ENCODE peak calls at places on chromosomes 12 and 14, in eight cellular contexts. I, F, T, P, A, W, G and Q are unnamed samples.

GRCh38 chr14:54121461-54121860 is 164.8 kb upstream of the BMP4 start:
- DNase-seq in T (no peak), F (no peak), W (no peak), P (no peak), I (no peak), G (no peak), A (no peak), Q (no peak)

GRCh38 chr14:99245541-99246511 is 26.2 kb downstream of the BCL11B start:
- DNase-seq in I (no peak), P (no peak), T (no peak), W (no peak), A (no peak), G (no peak), F (no peak), Q (no peak)

GRCh38 chr14:103398427-103399195 is 13.4 kb downstream of the MARK3 start:
- DNase-seq in T (no peak), A (peak), P (peak), F (peak), W (no peak), I (peak), G (no peak), Q (no peak)

GRCh38 chr14:75274899-75275569 is 3.6 kb upstream of the FOS start:
- DNase-seq in T (no peak), F (peak), A (no peak), P (peak), W (no peak), I (peak), G (peak), Q (no peak)

GRCh38 chr12:43789941-43790340 is 16.2 kb downstream of the TWF1 start:
- DNase-seq in P (no peak), T (no peak), G (no peak), I (peak), F (peak), W (peak), A (no peak), Q (no peak)

GRCh38 chr12:120370343-120371243 is 1.6 kb upstream of the MSI1 start:
- DNase-seq in I (no peak), F (no peak), T (no peak), P (no peak), G (no peak), A (no peak), W (no peak), Q (no peak)

GRCh38 chr12:124498178-124498869 is 69.1 kb downstream of the NCOR2 start:
- DNase-seq in P (no peak), F (peak), W (no peak), I (peak), G (peak), A (no peak), T (no peak), Q (no peak)

GRCh38 chr12:57549909-57550627 is at the start of gene KIF5A:
- DNase-seq in W (no peak), G (no peak), P (no peak), T (no peak), I (no peak), A (no peak), F (no peak), Q (no peak)

GRCh38 chr12:93111791-93112208 is 182.7 kb upstream of the EEA1 start:
- DNase-seq in P (peak), G (no peak), T (no peak), W (no peak), F (no peak), I (no peak), A (no peak), Q (no peak)

GRCh38 chr12:52600475-52600874 is 788 bp downstream of the KRT72 start:
- DNase-seq in P (no peak), F (no peak), G (no peak), A (no peak), W (no peak), I (no peak), T (no peak), Q (no peak)

GRCh38 chr14:104341532-104342434 is 203.4 kb downstream of the KIF26A start:
- DNase-seq in A (peak), P (no peak), F (peak), T (peak), W (no peak), I (no peak), G (peak), Q (no peak)

GRCh38 chr12:108491256-108491655 is 23.8 kb upstream of the FICD start:
- DNase-seq in W (no peak), T (no peak), G (no peak), F (no peak), A (no peak), I (no peak), P (no peak), Q (no peak)
- H3K4me3 ChIP-seq in W (no peak), T (no peak), G (no peak), F (no peak), A (no peak), I (no peak), P (no peak), Q (no peak)

GRCh38 chr14:85531594-85532391 is 1.8 kb downstream of the FLRT2 start:
- DNase-seq in G (peak), I (peak), T (no peak), F (peak), W (peak), A (peak), P (peak), Q (no peak)
- H3K4me3 ChIP-seq in G (peak), I (peak), T (no peak), F (peak), W (peak), A (no peak), P (peak), Q (peak)

DNA sequence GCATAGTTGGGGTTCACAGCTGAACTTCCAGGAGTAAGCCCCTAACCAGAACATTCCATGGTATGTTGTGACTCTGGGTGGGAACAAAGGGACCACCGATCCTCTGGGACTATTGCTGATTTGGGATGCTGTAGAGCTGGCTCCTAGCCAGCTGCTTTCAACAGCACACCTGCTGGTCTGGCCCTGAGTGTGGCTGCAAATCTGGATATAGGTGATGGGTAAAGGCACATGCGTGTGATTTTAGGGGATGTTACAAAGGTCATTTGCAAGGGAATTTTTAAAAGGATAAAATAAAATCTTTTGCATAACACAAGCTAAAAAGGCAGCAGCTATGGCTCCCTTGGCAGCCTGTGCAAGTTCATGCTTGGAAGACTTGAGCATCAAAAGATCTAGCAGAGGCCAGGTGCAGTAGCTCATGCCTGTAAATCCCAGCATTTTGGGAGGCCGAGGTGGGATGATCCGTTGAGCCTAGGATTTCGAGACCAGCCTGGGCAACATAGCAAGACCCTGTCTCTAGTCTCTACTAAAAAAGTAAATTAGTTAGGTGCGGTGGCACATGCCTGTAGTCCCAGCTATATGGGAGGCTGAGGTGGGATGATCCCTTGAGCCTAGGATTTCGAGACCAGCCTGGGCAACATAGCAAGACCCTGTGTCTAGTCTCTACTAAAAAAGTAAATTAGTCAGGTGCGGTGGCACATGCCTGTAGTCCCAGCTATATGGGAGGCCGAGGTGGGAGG is 1.6 kb downstream of the ALDH2 start:
- DNase-seq in W (no peak), I (no peak), P (no peak), A (no peak), F (no peak), T (no peak), G (no peak), Q (no peak)
- H3K4me3 ChIP-seq in W (no peak), I (peak), P (peak), A (peak), F (no peak), T (no peak), G (peak), Q (no peak)

GRCh38 chr14:55804198-55804553 is 224.2 kb downstream of the KTN1 start:
- DNase-seq in I (no peak), A (no peak), G (no peak), W (no peak), F (no peak), P (no peak), T (no peak), Q (no peak)
- H3K4me3 ChIP-seq in I (no peak), A (no peak), G (no peak), W (no peak), F (no peak), P (no peak), T (no peak), Q (no peak)

DNA sequence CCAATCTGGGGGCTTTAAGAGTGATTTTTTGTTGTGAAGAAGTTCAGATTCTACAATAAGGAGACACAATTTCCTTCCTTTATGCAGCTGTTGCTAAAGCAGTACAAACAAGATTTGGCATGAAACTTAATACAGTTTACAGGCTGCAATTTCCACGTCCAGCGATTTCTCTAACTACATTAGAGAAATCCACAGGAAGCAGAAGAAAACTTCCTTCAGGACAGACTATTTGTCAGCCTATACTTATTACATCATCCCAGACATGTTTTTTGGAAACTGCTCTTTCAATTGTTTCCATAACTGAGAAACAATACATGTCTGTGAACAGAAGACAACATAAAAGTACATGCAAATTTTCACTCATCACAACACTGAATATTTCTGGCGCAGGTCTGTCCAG is 204.3 kb downstream of the TTC7B start:
- DNase-seq in F (no peak), G (no peak), T (no peak), P (no peak), W (no peak), A (no peak), I (no peak), Q (no peak)
- H3K4me3 ChIP-seq in F (no peak), G (no peak), T (no peak), P (no peak), W (no peak), A (no peak), I (no peak), Q (no peak)

GRCh38 chr14:96648506-96649326 is 146.5 kb downstream of the PAPOLA start:
- DNase-seq in F (no peak), W (no peak), A (no peak), P (no peak), G (no peak), I (no peak), T (no peak), Q (no peak)

GRCh38 chr14:96653597-96653996 is 143.6 kb upstream of the VRK1 start:
- DNase-seq in W (no peak), I (no peak), F (no peak), G (no peak), A (no peak), T (no peak), P (no peak), Q (no peak)

GRCh38 chr14:96649327-96649601 is 147.1 kb downstream of the PAPOLA start:
- DNase-seq in I (no peak), A (no peak), P (no peak), G (no peak), T (no peak), F (no peak), W (no peak), Q (no peak)
- H3K4me3 ChIP-seq in I (no peak), A (no peak), P (no peak), G (no peak), T (no peak), F (no peak), W (no peak), Q (no peak)

GRCh38 chr14:84477996-84478395 is 1051.9 kb upstream of the FLRT2 start:
- DNase-seq in A (no peak), F (no peak), W (no peak), P (no peak), T (no peak), I (no peak), G (no peak), Q (no peak)

GRCh38 chr14:84485016-84485415 is 1044.9 kb upstream of the FLRT2 start:
- DNase-seq in T (no peak), W (no peak), I (no peak), F (no peak), P (peak), A (no peak), G (no peak), Q (no peak)

GRCh38 chr14:84483072-84483410 is 1046.9 kb upstream of the FLRT2 start:
- DNase-seq in F (no peak), G (no peak), A (no peak), P (no peak), T (no peak), I (no peak), W (no peak), Q (no peak)

GRCh38 chr14:84482256-84483071 is 1047.5 kb upstream of the FLRT2 start:
- DNase-seq in G (no peak), P (peak), F (peak), I (peak), W (peak), A (no peak), T (no peak), Q (peak)
- H3K4me3 ChIP-seq in G (no peak), P (no peak), F (no peak), I (no peak), W (no peak), A (no peak), T (no peak), Q (no peak)

GRCh38 chr12:105229446-105229845 is 6.5 kb downstream of the APPL2 start:
- DNase-seq in W (no peak), I (peak), T (no peak), F (peak), G (no peak), P (peak), A (no peak), Q (no peak)

GRCh38 chr12:105227879-105228278 is 8.1 kb downstream of the APPL2 start:
- DNase-seq in F (peak), T (no peak), A (no peak), G (no peak), I (peak), P (no peak), W (no peak), Q (no peak)

GRCh38 chr12:105228494-105228893 is 7.5 kb downstream of the APPL2 start:
- DNase-seq in A (no peak), P (peak), W (peak), F (peak), I (peak), T (no peak), G (no peak), Q (no peak)

GRCh38 chr12:105231396-105231795 is 4.6 kb downstream of the APPL2 start:
- DNase-seq in I (no peak), W (no peak), T (no peak), P (no peak), G (no peak), A (no peak), F (no peak), Q (no peak)

DNA sequence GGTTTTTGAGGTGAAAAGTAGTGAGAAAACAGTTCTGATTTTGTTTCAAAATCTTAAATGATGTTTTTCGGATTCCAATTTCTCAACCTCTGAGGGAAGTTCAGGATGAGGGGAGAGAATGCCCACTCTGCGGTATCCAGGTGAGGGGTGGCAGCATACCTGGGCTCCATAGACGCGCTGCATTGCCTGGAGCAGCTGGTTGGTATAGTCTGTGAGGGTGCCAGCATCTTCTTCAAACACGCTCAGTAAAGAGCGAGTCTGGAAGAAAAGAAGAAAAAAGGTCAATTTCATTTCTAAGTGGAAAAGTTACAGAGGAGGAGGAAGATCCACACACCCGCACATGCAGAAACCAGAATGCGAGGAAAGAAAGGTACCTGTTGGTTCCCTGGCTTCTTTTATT is 7.0 kb downstream of the APPL2 start:
- DNase-seq in G (no peak), A (no peak), P (no peak), F (no peak), I (no peak), W (no peak), T (no peak), Q (no peak)
- H3K4me3 ChIP-seq in G (no peak), A (no peak), P (no peak), F (no peak), I (no peak), W (no peak), T (no peak), Q (no peak)

DNA sequence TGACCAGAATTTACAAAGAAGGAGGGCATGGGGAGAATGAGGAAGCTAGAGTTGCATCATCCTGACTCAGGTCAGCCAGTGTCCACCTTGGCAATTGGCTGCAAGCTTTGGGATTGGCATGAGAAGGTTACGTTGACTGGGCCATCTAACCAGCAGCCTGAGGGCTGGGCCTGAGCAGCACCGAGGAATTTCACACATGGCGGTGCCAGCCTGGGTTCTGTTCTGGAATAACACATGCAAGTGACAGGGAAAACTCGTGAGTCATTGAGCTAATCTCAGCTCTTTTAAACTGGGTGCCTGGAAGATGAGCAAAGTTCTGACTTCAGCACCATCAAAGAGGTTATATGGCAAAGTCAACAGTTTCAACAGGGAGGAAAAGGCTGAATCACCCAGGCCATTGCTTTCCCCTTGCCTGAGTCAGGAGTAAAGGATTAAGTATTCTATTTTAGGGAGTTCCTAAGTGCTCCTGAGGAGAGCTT is 543.2 kb upstream of the TBX3 start:
- DNase-seq in T (peak), G (no peak), I (peak), A (no peak), W (peak), F (peak), P (peak), Q (peak)
- H3K4me3 ChIP-seq in T (no peak), G (no peak), I (no peak), A (no peak), W (no peak), F (no peak), P (no peak), Q (no peak)